ENCODE peak calls at places on chromosomes 16 and 17, in six cellular contexts. G is cardiac muscle cell, I is psoas muscle, H is GM12865, E is uterus, D is body of pancreas. Z is an unnamed sample.

GRCh38 chr16:70250748-70251650 is 741 bp downstream of the EXOSC6 start:
- DNase-seq in I (peak), H (peak), D (peak), G (peak), E (no peak), Z (peak)

GRCh38 chr17:35981908-35982330 is 622 bp upstream of the CCL16 start:
- DNase-seq in G (no peak), D (no peak), H (peak), E (no peak), I (no peak), Z (no peak)

GRCh38 chr17:28494445-28495188 is 11.5 kb upstream of the FOXN1 start:
- DNase-seq in G (peak), I (peak), H (peak), D (peak), E (peak), Z (peak)

GRCh38 chr16:71895679-71896385 is 501 bp downstream of the IST1 start:
- DNase-seq in D (peak), I (peak), G (peak), E (no peak), H (peak), Z (peak)

GRCh38 chr17:79005063-79005861 is 4.3 kb downstream of the CANT1 start:
- DNase-seq in D (peak), G (no peak), I (no peak), H (no peak), E (peak), Z (no peak)

GRCh38 chr16:47592232-47592631 is 131.1 kb downstream of the PHKB start:
- DNase-seq in H (no peak), G (no peak), E (no peak), D (no peak), I (no peak), Z (no peak)

GRCh38 chr17:50101346-50102163 is 6.4 kb downstream of the PDK2 start:
- DNase-seq in H (no peak), D (peak), G (peak), I (peak), E (peak), Z (no peak)

GRCh38 chr17:35568561-35568960 is 7.9 kb upstream of the SLFN14 start:
- DNase-seq in D (no peak), I (no peak), E (no peak), H (peak), G (peak), Z (peak)

GRCh38 chr17:21042434-21043295 is at the start of gene USP22:
- DNase-seq in I (no peak), D (no peak), E (peak), G (no peak), H (no peak), Z (peak)

GRCh38 chr17:39235555-39236221 is 9.9 kb upstream of the STAC2 start:
- DNase-seq in I (no peak), G (peak), H (peak), E (no peak), D (no peak), Z (peak)

GRCh38 chr17:83186226-83186625 is 106.8 kb downstream of the METRNL start:
- DNase-seq in H (no peak), D (no peak), E (no peak), I (peak), G (peak), Z (no peak)

GRCh38 chr16:82824408-82824807 is 197.6 kb downstream of the CDH13 start:
- DNase-seq in I (no peak), E (no peak), H (no peak), D (no peak), G (no peak), Z (no peak)

GRCh38 chr17:45757431-45758218 is 26.5 kb upstream of the CRHR1 start:
- DNase-seq in G (no peak), H (no peak), I (no peak), E (no peak), D (no peak), Z (no peak)

GRCh38 chr16:70395345-70395901 is 43.5 kb downstream of the ST3GAL2 start:
- DNase-seq in E (no peak), G (peak), D (peak), I (peak), H (peak), Z (peak)

GRCh38 chr16:56870271-56870888 is 5.4 kb downstream of the SLC12A3 start:
- DNase-seq in G (no peak), E (no peak), D (no peak), I (no peak), H (no peak), Z (peak)

GRCh38 chr16:56868175-56868574 is 3.2 kb downstream of the SLC12A3 start:
- DNase-seq in G (no peak), E (no peak), D (no peak), H (no peak), I (no peak), Z (no peak)

GRCh38 chr16:56871172-56871593 is 6.2 kb downstream of the SLC12A3 start:
- DNase-seq in E (no peak), H (peak), G (peak), D (peak), I (no peak), Z (peak)

GRCh38 chr16:56866955-56867830 is 2.2 kb downstream of the SLC12A3 start:
- DNase-seq in I (no peak), H (peak), G (peak), D (peak), E (peak), Z (peak)

DNA sequence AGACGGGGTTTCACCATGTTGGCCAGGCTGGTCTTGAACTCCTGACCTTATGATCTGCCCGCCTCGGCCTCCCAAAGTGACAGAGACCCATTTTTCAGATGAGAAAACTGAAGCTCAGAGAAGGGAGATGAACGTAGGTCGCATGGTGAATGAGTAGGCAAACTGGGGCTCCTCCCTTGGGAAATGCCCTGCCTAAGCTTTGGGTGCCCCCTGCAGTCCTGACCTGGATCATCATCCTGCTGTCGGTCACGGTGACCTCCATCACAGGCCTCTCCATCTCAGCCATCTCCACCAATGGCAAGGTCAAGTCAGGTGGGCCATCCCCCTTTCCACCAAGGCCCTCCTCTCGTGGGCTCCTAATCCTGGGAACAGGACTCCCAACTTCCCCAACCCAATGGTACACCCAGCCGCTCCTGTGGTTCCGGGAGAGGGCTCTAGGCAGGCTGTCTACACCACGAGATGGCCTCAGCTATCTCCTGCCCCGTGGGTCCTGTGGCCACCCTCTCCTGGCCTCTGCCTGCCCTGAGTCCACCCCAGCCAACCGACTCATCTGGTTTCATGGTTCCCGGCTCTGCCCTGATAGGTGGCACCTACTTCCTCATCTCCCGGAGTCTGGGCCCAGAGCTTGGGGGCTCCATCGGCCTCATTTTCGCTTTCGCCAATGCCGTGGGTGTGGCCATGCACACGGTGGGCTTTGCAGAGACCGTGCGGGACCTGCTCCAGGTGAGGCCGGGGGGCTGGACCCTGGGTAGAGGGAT is 4.7 kb downstream of the SLC12A3 start:
- DNase-seq in D (no peak), H (peak), I (no peak), G (peak), E (no peak), Z (peak)
- TF ChIP-seq CTCF in D (no peak), H (peak), I (no peak), G (peak), E (no peak), Z (peak)

DNA sequence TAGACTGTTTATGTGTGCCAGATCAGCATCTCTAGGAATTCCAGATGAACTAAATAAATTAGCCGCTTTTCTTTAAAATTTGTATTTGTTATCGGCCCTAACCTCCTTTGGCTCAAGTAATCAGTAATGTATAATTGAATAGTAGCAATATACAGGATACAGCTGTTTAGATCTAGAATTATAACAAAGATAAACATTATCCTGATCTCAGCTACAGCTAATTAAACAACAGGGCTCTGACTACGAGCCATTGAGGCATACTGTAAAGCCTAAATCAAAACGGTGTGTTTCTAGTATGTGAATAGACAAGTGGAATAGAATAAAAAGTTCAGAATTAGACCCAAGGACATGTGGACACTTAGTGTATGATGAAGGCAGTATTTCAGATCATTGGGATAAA is 120.2 kb downstream of the CYB561 start:
- DNase-seq in I (no peak), D (no peak), G (no peak), E (no peak), H (no peak), Z (no peak)
- TF ChIP-seq CTCF in I (no peak), D (no peak), G (no peak), E (no peak), H (no peak), Z (no peak)

GRCh38 chr16:51159864-51160263 is 8.8 kb upstream of the SALL1 start:
- DNase-seq in D (no peak), E (no peak), I (no peak), H (no peak), G (no peak), Z (no peak)
- TF ChIP-seq CTCF in D (no peak), E (no peak), I (no peak), H (no peak), G (no peak), Z (no peak)

DNA sequence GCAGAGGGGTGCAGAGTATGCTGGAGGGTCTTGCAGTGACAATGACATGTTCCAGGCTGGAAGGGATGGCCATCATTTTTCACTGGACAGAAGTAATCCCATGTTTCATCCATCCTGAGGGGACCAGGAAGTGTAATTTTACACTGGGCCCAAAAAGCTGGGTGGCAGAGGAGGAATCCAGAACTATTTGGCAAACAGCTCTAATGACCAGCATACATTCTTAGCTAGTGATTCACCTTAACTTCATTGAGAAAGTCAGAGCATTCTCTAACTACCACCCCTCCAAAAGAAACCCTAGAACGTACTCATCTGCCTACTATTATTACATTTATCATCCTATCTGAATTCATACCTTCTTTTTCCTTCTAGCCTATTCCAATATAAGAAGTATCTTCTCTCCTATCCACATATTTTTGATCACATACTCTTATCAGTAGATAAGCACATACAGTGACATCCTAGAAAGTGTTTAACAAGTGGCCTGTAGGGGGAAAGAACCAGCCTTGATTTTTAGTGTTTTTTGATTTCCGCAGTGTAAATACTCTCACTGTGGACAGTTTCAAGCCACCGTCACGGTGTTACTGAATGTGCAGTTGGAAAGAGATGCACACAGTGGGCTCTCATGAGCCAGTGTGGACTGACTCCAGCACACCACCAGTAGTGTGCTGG is 118.1 kb downstream of the FTO start:
- DNase-seq in G (peak), E (no peak), H (no peak), I (no peak), D (no peak), Z (no peak)
- TF ChIP-seq CTCF in G (peak), E (no peak), H (no peak), I (no peak), D (no peak), Z (no peak)

GRCh38 chr17:58521680-58522079 is 7.2 kb upstream of the MTMR4 start:
- DNase-seq in H (no peak), E (no peak), D (no peak), I (no peak), G (no peak), Z (no peak)

GRCh38 chr17:58517378-58517927 is 3.0 kb upstream of the MTMR4 start:
- DNase-seq in H (no peak), D (no peak), G (no peak), E (no peak), I (no peak), Z (no peak)

GRCh38 chr17:58516644-58517377 is 2.4 kb upstream of the MTMR4 start:
- DNase-seq in I (no peak), D (no peak), E (no peak), G (no peak), H (no peak), Z (no peak)

GRCh38 chr17:58517928-58518609 is 3.6 kb upstream of the MTMR4 start:
- DNase-seq in I (peak), D (peak), H (peak), E (peak), G (peak), Z (peak)

DNA sequence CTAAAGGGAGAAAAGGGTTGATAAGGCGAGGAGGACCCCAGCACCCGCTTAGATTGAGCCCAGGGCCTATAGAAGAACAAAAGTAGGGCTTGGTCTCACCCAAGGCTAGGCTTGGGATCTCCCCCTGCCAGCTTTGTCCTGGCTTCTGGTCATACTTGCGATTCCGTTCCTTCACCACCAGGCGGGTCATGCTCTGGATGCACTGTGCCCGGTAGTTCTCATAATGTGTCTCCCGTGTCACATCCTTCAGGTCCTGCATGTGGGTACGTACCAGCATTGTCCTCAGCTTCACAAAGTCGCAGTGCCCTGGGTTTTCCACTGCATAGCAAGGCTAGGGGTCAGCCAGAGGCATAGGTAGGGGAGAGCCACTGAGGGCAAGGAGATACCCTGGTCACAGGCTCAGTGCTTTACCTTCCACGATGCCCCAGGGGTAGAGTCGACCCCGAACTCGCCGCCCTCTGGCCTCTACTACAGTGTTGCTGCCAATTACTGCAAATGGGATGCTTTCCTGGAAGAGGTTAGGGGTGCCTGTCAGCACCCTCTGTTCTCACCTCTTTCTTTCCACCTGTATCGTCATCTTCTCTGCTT is 6.5 kb upstream of the MTMR4 start:
- DNase-seq in I (no peak), E (no peak), D (no peak), H (peak), G (peak), Z (no peak)
- TF ChIP-seq CTCF in I (no peak), E (no peak), D (no peak), H (peak), G (peak), Z (peak)

GRCh38 chr17:48776602-48777001 is 40.4 kb downstream of the TTLL6 start:
- DNase-seq in E (no peak), D (no peak), G (no peak), H (no peak), I (no peak), Z (no peak)
- TF ChIP-seq CTCF in E (no peak), D (no peak), G (no peak), H (no peak), I (no peak), Z (no peak)